ENCODE peak calls at places on chromosomes 2 and 18, in four cellular contexts. Y is HepG2, O is K562, F is GM12878. B is an unnamed sample.

GRCh38 chr18:11251229-11251890 is 102.0 kb upstream of the PIEZO2 start:
- DNase-seq in F (no peak), Y (no peak), O (no peak), B (no peak)

GRCh38 chr18:80200932-80201672 is 46.2 kb downstream of the PARD6G start:
- DNase-seq in O (no peak), Y (no peak), F (no peak), B (no peak)

GRCh38 chr2:29808321-29808720 is 113.1 kb downstream of the ALK start:
- DNase-seq in Y (no peak), O (no peak), F (no peak), B (no peak)

GRCh38 chr2:239736358-239737143 is 288.6 kb downstream of the NDUFA10 start:
- DNase-seq in Y (no peak), O (no peak), F (no peak), B (no peak)

GRCh38 chr2:102473020-102473419 is at the start of gene SLC9A4:
- DNase-seq in F (no peak), Y (peak; percentile 52), O (peak; percentile 51), B (peak; percentile 62)

GRCh38 chr18:56532176-56532840 is 106.1 kb downstream of the TXNL1 start:
- DNase-seq in O (no peak), Y (no peak), F (peak; percentile 71), B (no peak)

GRCh38 chr18:27879540-27879939 is 297.4 kb downstream of the CDH2 start:
- DNase-seq in Y (no peak), O (no peak), F (no peak), B (no peak)

GRCh38 chr2:196750291-196750923 is 49.1 kb downstream of the GTF3C3 start:
- DNase-seq in Y (no peak), F (no peak), O (no peak), B (no peak)

GRCh38 chr18:34709631-34710429 is at the start of gene DTNA:
- DNase-seq in Y (no peak), O (no peak), F (no peak), B (peak; percentile 72)

GRCh38 chr2:102301867-102302362 is 9.4 kb upstream of the IL1RL1 start:
- DNase-seq in Y (no peak), F (peak; percentile 47), O (no peak), B (peak; percentile 51)

GRCh38 chr18:79552696-79553095 is 126.9 kb upstream of the CTDP1 start:
- DNase-seq in F (no peak), Y (no peak), O (no peak), B (no peak)

GRCh38 chr18:5175378-5175777 is 21.7 kb downstream of the AKAIN1 start:
- DNase-seq in O (no peak), Y (no peak), F (no peak), B (no peak)

GRCh38 chr2:233153146-233153798 is 93.1 kb downstream of the INPP5D start:
- DNase-seq in F (no peak), O (no peak), Y (no peak), B (no peak)

GRCh38 chr2:107412209-107412904 is 414.3 kb upstream of the RGPD4 start:
- DNase-seq in O (no peak), F (no peak), Y (no peak), B (no peak)

GRCh38 chr2:178101321-178102079 is 10.7 kb upstream of the RBM45 start:
- DNase-seq in Y (no peak), F (no peak), O (peak; percentile 17), B (no peak)

GRCh38 chr2:98823196-98824166 is 92.5 kb upstream of the MGAT4A start:
- DNase-seq in F (no peak), Y (no peak), O (no peak), B (no peak)

GRCh38 chr2:72780483-72780882 is 45.4 kb downstream of the EXOC6B start:
- DNase-seq in O (no peak), Y (peak; percentile 23), F (no peak), B (peak; percentile 84)

GRCh38 chr18:61926532-61926931 is 33.7 kb upstream of the RNF152 start:
- DNase-seq in F (no peak), O (no peak), Y (no peak), B (no peak)

GRCh38 chr2:32064021-32064678 is 794 bp downstream of the SPAST start:
- DNase-seq in Y (no peak), O (peak; percentile 31), F (no peak), B (peak; percentile 32)

GRCh38 chr2:161710131-161710915 is 86.1 kb downstream of the SLC4A10 start:
- DNase-seq in Y (no peak), F (no peak), O (no peak), B (no peak)

GRCh38 chr2:212646698-212647097 is 108.1 kb upstream of the ERBB4 start:
- DNase-seq in F (no peak), Y (no peak), O (no peak), B (no peak)

GRCh38 chr2:191713837-191714236 is 35.9 kb downstream of the NABP1 start:
- DNase-seq in F (no peak), Y (peak; percentile 24), O (no peak), B (no peak)

GRCh38 chr2:102010767-102011351 is 19.1 kb downstream of the IL1R2 start:
- DNase-seq in O (no peak), F (no peak), Y (no peak), B (peak; percentile 55)

GRCh38 chr18:72316497-72316896 is 227.6 kb downstream of the CBLN2 start:
- DNase-seq in Y (no peak), O (no peak), F (no peak), B (no peak)

DNA sequence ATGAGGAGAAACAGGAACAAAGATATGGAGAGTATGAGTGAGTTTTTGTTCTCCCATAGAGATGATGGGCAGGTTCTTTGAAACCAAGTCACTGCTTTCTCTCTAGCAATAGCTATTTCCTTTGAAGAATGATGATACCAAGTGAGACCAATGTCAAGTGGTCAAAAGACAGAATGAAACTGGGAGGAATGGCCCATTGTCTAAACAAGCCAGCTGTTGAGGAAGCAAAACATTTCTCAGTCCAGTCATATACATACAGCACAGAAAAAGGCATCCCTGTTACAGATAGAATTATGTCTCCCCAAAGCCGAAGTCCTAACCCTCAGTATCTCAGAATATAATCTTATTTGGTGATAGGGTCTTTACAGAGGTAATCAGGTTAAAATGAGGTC is 66.1 kb upstream of the EPC2 start:
- DNase-seq in Y (no peak), F (no peak), O (no peak), B (no peak)
- TF ChIP-seq MYC in Y (no peak), F (no peak), O (no peak), B (no peak)

DNA sequence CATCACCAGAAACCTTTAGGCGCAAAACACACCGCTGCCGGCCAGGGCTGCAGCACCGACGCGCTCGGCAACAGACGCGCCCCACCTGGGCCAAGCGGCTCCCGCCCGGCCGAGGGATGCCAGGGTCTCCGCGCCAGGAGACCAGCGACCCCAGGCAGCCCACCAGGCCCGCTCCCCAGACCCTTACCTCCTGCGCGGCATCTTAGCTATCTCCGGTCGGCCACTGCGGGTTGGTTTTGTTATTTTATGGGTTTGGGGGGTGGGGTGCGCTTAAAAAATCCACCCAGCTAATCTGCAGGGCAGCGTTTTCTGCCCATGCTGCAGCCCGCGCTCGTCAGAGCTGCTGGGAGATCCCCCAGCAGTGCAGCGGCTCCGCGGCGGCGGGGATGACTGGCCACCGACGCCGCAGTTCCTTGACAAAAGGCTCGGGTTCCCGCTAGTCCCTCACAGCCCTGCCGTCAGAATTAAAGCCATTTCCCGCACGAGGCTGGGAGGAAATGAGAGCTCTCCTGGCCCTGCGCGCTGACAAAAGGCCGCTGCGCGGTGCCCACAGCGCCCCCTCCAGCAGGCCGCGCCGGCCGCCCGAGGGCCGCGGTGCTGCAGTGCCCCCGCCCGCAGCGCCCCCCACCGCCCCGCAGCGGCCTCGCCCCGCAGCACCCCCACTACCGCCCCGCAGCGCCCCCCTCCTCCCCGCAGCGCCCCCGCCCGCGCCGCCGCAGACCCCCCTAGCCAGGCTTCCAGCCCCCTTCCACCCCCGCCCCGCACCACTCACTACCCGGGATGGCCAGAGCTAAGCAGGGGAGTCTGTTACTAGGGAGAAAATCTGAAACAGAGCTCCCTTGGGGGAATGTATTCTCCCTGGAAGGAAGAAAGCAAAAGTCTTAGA is at the start of gene ADD2:
- DNase-seq in Y (no peak), F (no peak), O (peak; percentile 84), B (peak; percentile 21)
- H3K27me3 ChIP-seq in Y (peaks cover 2% of the 10 kb centered on the region), F (peaks cover 8% of the 10 kb centered on the region), O (no peaks in the 10 kb centered on the region), B (peaks cover 63% of the 10 kb centered on the region)

GRCh38 chr2:96201338-96201737 is 7.3 kb downstream of the STARD7 start:
- DNase-seq in O (no peak), Y (no peak), F (no peak), B (no peak)
- H4K20me1 ChIP-seq in O (peaks cover 22% of the 10 kb centered on the region), Y (peaks cover 88% of the 10 kb centered on the region), F (peaks cover 8% of the 10 kb centered on the region), B (peaks cover 6% of the 10 kb centered on the region)

GRCh38 chr2:48560546-48561209 is 30.7 kb downstream of the STON1 start:
- DNase-seq in F (no peak), Y (no peak), O (no peak), B (no peak)
- TF ChIP-seq MYC in F (no peak), Y (no peak), O (no peak), B (no peak)

GRCh38 chr2:71277159-71277498 is 50.2 kb upstream of the PAIP2B start:
- DNase-seq in O (no peak), F (no peak), Y (no peak), B (no peak)

GRCh38 chr2:71277536-71278103 is 50.7 kb upstream of the PAIP2B start:
- DNase-seq in F (no peak), O (no peak), Y (peak; percentile 31), B (peak; percentile 44)

GRCh38 chr2:71281950-71282349 is 49.6 kb upstream of the ZNF638 start:
- DNase-seq in O (no peak), Y (no peak), F (no peak), B (no peak)

GRCh38 chr2:71275939-71276310 is 49.0 kb upstream of the PAIP2B start:
- DNase-seq in O (no peak), F (no peak), Y (no peak), B (no peak)

GRCh38 chr2:71276311-71277158 is 49.6 kb upstream of the PAIP2B start:
- DNase-seq in Y (peak; percentile 48), O (peak; percentile 94), F (peak; percentile 45), B (peak; percentile 93)
- H3K27me3 ChIP-seq in Y (peaks cover 5% of the 10 kb centered on the region), O (peaks cover 7% of the 10 kb centered on the region), F (no peaks in the 10 kb centered on the region), B (peaks cover 3% of the 10 kb centered on the region)

B was measured in endothelial cell of umbilical vein.